ENCODE peak calls at places on chromosomes 1 and 21, in six cellular contexts. T is GM23248; U is activated naive CD4-positive, alpha-beta T cell; N is NCI-H2081; V is activated CD4-positive, alpha-beta T cell treated with anti-CD3 and anti-CD28 coated beads, Interleukin-2, amount 50 U/mL, for 4 hours; K is mesendoderm. D is an unnamed sample.

GRCh38 chr1:11790880-11791715 is 14.7 kb downstream of the MTHFR start:
- DNase-seq in U (no peak), K (no peak), V (no peak), T (peak; percentile 94), N (no peak), D (no peak)

GRCh38 chr1:158013840-158014520 is 20.5 kb downstream of the KIRREL1 start:
- DNase-seq in U (no peak), T (peak; percentile 53), V (no peak), K (no peak), N (no peak), D (no peak)

GRCh38 chr1:68111804-68112436 is 61.5 kb upstream of the DIRAS3 start:
- DNase-seq in K (peak; percentile 46), N (peak; percentile 21), V (no peak), T (peak; percentile 92), U (no peak), D (no peak)

GRCh38 chr1:21161842-21162241 is 14.9 kb downstream of the EIF4G3 start:
- DNase-seq in T (no peak), N (no peak), K (no peak), V (no peak), U (no peak), D (no peak)

GRCh38 chr1:70043806-70044205 is 161.6 kb downstream of the LRRC40 start:
- DNase-seq in T (peak; percentile 63), K (peak; percentile 23), N (no peak), V (no peak), U (no peak), D (no peak)

GRCh38 chr1:217333939-217334338 is 297.0 kb downstream of the GPATCH2 start:
- DNase-seq in T (peak; percentile 33), K (peak; percentile 83), V (no peak), U (no peak), N (peak; percentile 51), D (peak; percentile 37)

GRCh38 chr21:15098908-15099307 is 34.1 kb upstream of the NRIP1 start:
- DNase-seq in U (no peak), K (no peak), N (no peak), T (no peak), V (no peak), D (no peak)

GRCh38 chr1:63893976-63894375 is 120.2 kb downstream of the ROR1 start:
- DNase-seq in U (no peak), V (no peak), T (no peak), N (no peak), K (no peak), D (no peak)

GRCh38 chr1:31476891-31477846 is 64.2 kb downstream of the SERINC2 start:
- DNase-seq in U (no peak), N (peak; percentile 13), K (peak; percentile 64), V (no peak), T (peak; percentile 8), D (no peak)

GRCh38 chr1:240705584-240705983 is 93.6 kb upstream of the GREM2 start:
- DNase-seq in V (no peak), N (no peak), K (no peak), T (peak; percentile 92), U (no peak), D (no peak)

GRCh38 chr1:220528679-220529529 is 968 bp downstream of the MARK1 start:
- DNase-seq in U (no peak), N (peak; percentile 40), V (no peak), T (peak; percentile 23), K (peak; percentile 63), D (peak; percentile 23)

GRCh38 chr1:226655251-226656163 is 83.6 kb downstream of the ITPKB start:
- DNase-seq in K (peak; percentile 76), V (no peak), T (no peak), N (peak; percentile 63), U (no peak), D (no peak)

GRCh38 chr1:2204384-2205190 is 10.0 kb upstream of the FAAP20 start:
- DNase-seq in U (no peak), K (peak; percentile 89), T (peak; percentile 78), N (peak; percentile 83), V (no peak), D (peak; percentile 97)

GRCh38 chr1:189706594-189706993 is 771.1 kb downstream of the BRINP3 start:
- DNase-seq in N (no peak), T (no peak), V (no peak), K (no peak), U (no peak), D (no peak)

GRCh38 chr1:222711319-222712252 is 705 bp downstream of the AIDA start:
- DNase-seq in K (peak; percentile 84), T (peak; percentile 88), V (peak; percentile 55), U (peak; percentile 10), N (peak; percentile 45), D (peak; percentile 62)

GRCh38 chr1:2428490-2428889 is 16.1 kb upstream of the PEX10 start:
- DNase-seq in V (no peak), N (no peak), K (no peak), T (no peak), U (no peak), D (no peak)

GRCh38 chr21:28247454-28248020 is 745.1 kb downstream of the LTN1 start:
- DNase-seq in V (no peak), K (no peak), N (no peak), T (no peak), U (no peak), D (no peak)

GRCh38 chr1:35847935-35848565 is 35.0 kb upstream of the AGO1 start:
- DNase-seq in N (no peak), T (no peak), V (no peak), K (no peak), U (no peak), D (no peak)

GRCh38 chr1:7629465-7630195 is 141.5 kb upstream of the VAMP3 start:
- DNase-seq in K (peak; percentile 41), V (no peak), T (no peak), N (no peak), U (no peak), D (no peak)

GRCh38 chr1:180930687-180931086 is 18.0 kb downstream of the KIAA1614 start:
- DNase-seq in T (no peak), N (peak; percentile 51), U (no peak), K (no peak), V (no peak), D (no peak)

GRCh38 chr1:231037585-231038517 is 2.2 kb downstream of the FAM89A start:
- DNase-seq in V (no peak), K (peak; percentile 93), N (no peak), U (no peak), T (no peak), D (no peak)

GRCh38 chr21:36699546-36700294 is 805 bp downstream of the SIM2 start:
- DNase-seq in V (no peak), T (peak; percentile 28), U (no peak), K (peak; percentile 28), N (no peak), D (peak; percentile 20)

GRCh38 chr21:43854773-43855633 is 10.0 kb upstream of the AGPAT3 start:
- DNase-seq in T (no peak), V (no peak), N (no peak), K (no peak), U (no peak), D (peak; percentile 85)

GRCh38 chr1:179883040-179883501 is 986 bp downstream of the TOR1AIP1 start:
- DNase-seq in N (no peak), U (no peak), T (no peak), K (no peak), V (peak; percentile 4), D (peak; percentile 28)

GRCh38 chr1:214029796-214030195 is 42.0 kb downstream of the PROX1 start:
- DNase-seq in T (peak; percentile 6), N (no peak), U (no peak), K (peak; percentile 73), V (no peak), D (no peak)

GRCh38 chr1:9369964-9370788 is 77.5 kb downstream of the SPSB1 start:
- DNase-seq in K (no peak), T (no peak), U (no peak), N (no peak), V (no peak), D (no peak)

GRCh38 chr1:34320081-34320480 is 143.4 kb downstream of the C1orf94 start:
- DNase-seq in V (no peak), K (no peak), U (no peak), T (peak; percentile 70), N (no peak), D (no peak)

GRCh38 chr1:54987830-54988705 is 7.6 kb downstream of the TMEM61 start:
- DNase-seq in T (peak; percentile 79), V (no peak), U (no peak), K (peak; percentile 28), N (no peak), D (no peak)

GRCh38 chr21:44392185-44392584 is 38.8 kb downstream of the TRPM2 start:
- DNase-seq in U (no peak), T (no peak), K (no peak), N (no peak), V (no peak), D (no peak)

GRCh38 chr1:116268211-116268610 is 104.8 kb upstream of the ATP1A1 start:
- DNase-seq in K (no peak), N (no peak), T (peak; percentile 27), U (no peak), V (peak; percentile 2), D (no peak)

GRCh38 chr1:225483818-225484656 is 56.2 kb upstream of the LBR start:
- DNase-seq in K (no peak), V (no peak), U (no peak), N (no peak), T (no peak), D (no peak)

GRCh38 chr1:179969962-179970361 is 15.4 kb downstream of the CEP350 start:
- DNase-seq in K (no peak), N (no peak), T (no peak), V (no peak), U (no peak), D (no peak)

GRCh38 chr1:160352555-160352954 is 9.4 kb downstream of the NCSTN start:
- DNase-seq in K (no peak), V (no peak), U (no peak), N (no peak), T (no peak), D (no peak)

GRCh38 chr1:15152318-15153183 is 996 bp upstream of the TMEM51 start:
- DNase-seq in N (peak; percentile 15), K (peak; percentile 92), V (no peak), U (no peak), T (peak; percentile 94), D (peak; percentile 57)

GRCh38 chr1:21232044-21232443 is 55.3 kb upstream of the EIF4G3 start:
- DNase-seq in T (peak; percentile 64), N (peak; percentile 53), K (peak; percentile 67), V (peak; percentile 15), U (no peak), D (peak; percentile 71)

GRCh38 chr1:153612755-153613331 is at the start of gene S100A16:
- DNase-seq in U (no peak), T (peak; percentile 90), V (no peak), N (no peak), K (peak; percentile 86), D (peak; percentile 30)

GRCh38 chr1:38076038-38076437 is 29.4 kb upstream of the POU3F1 start:
- DNase-seq in V (no peak), T (peak; percentile 47), N (no peak), K (peak; percentile 85), U (no peak), D (no peak)

GRCh38 chr1:3864884-3865283 is 7.6 kb downstream of the DFFB start:
- DNase-seq in V (no peak), N (no peak), K (no peak), T (no peak), U (no peak), D (no peak)

GRCh38 chr1:180228648-180229482 is 1.2 kb upstream of the LHX4 start:
- DNase-seq in U (no peak), V (no peak), K (peak; percentile 48), T (peak; percentile 40), N (no peak), D (peak; percentile 63)

GRCh38 chr1:211420845-211421454 is 71.0 kb downstream of the RD3 start:
- DNase-seq in V (no peak), N (no peak), K (no peak), T (peak; percentile 65), U (no peak), D (no peak)

D was measured in GM13976.